ENCODE peak calls at places on chromosome 22, in eight cellular contexts. L is NCI-H1417 treated with DMSO at 0.1 percent for 48 hours, G is LNCaP clone FGC, F is smooth muscle cell of the brain vasculature, J is adipocyte, A is HT1080, U is SJSA1, P is sciatic nerve. Y is an unnamed sample.

GRCh38 chr22:46931414-46931813 is 169.0 kb downstream of the TBC1D22A start:
- DNase-seq in P (no peak), J (no peak), G (no peak), U (peak; percentile 61), F (no peak), A (peak; percentile 63), L (no peak), Y (no peak)

GRCh38 chr22:17922925-17923898 is 101.1 kb downstream of the MICAL3 start:
- DNase-seq in F (peak; percentile 36), J (peak; percentile 66), G (no peak), P (peak; percentile 71), L (no peak), U (no peak), A (peak; percentile 73), Y (no peak)

GRCh38 chr22:50469377-50470305 is 5.2 kb downstream of the SBF1 start:
- DNase-seq in G (no peak), F (no peak), U (peak; percentile 68), L (no peak), J (no peak), A (peak; percentile 96), P (no peak), Y (no peak)

GRCh38 chr22:42360348-42360747 is 71.9 kb downstream of the NFAM1 start:
- DNase-seq in L (no peak), G (peak; percentile 32), P (no peak), F (no peak), A (no peak), U (no peak), J (no peak), Y (no peak)

GRCh38 chr22:22432479-22432878 is 76.1 kb downstream of the ZNF280B start:
- DNase-seq in G (no peak), J (no peak), F (no peak), L (no peak), P (no peak), U (no peak), A (no peak), Y (no peak)

GRCh38 chr22:46069518-46070214 is 80.7 kb upstream of the PPARA start:
- DNase-seq in F (no peak), P (peak; percentile 92), G (peak; percentile 88), U (peak; percentile 93), L (peak; percentile 77), J (peak; percentile 57), A (peak; percentile 96), Y (peak; percentile 83)

GRCh38 chr22:35381424-35381772 is 502 bp downstream of the HMOX1 start:
- DNase-seq in U (no peak), A (peak; percentile 32), L (no peak), G (no peak), P (no peak), F (no peak), J (no peak), Y (no peak)

GRCh38 chr22:29817724-29818123 is 20.4 kb downstream of the ASCC2 start:
- DNase-seq in G (no peak), A (no peak), U (no peak), P (no peak), L (no peak), J (no peak), F (no peak), Y (no peak)

Y was measured in pulmonary artery endothelial cell.